ENCODE peak calls at places on chromosomes 12 and 14, in nine cellular contexts. One of them, this sample, is unnamed.

GRCh38 chr14:32991706-32992105 is 53.0 kb downstream of the NPAS3 start:
- DNase-seq in thyroid gland: no peak
- DNase-seq in GM12878: no peak
- DNase-seq in IMR-90: no peak
- DNase-seq in A549: no peak
- DNase-seq in body of pancreas: no peak
- DNase-seq in HCT116: no peak
- DNase-seq in tibial nerve: no peak
- DNase-seq in uterus: no peak
- DNase-seq in this sample: no peak

GRCh38 chr12:80553316-80553715 is 109.3 kb downstream of the PTPRQ start:
- DNase-seq in tibial nerve: no peak
- DNase-seq in IMR-90: peak
- DNase-seq in HCT116: peak
- DNase-seq in GM12878: no peak
- DNase-seq in A549: peak
- DNase-seq in uterus: no peak
- DNase-seq in body of pancreas: no peak
- DNase-seq in thyroid gland: no peak
- DNase-seq in this sample: no peak

GRCh38 chr12:108166505-108166904 is 37.4 kb downstream of the WSCD2 start:
- DNase-seq in thyroid gland: no peak
- DNase-seq in tibial nerve: no peak
- DNase-seq in uterus: no peak
- DNase-seq in IMR-90: no peak
- DNase-seq in HCT116: no peak
- DNase-seq in body of pancreas: no peak
- DNase-seq in GM12878: no peak
- DNase-seq in A549: no peak
- DNase-seq in this sample: no peak

GRCh38 chr12:56007892-56008471 is 10.9 kb downstream of the SUOX start:
- DNase-seq in GM12878: no peak
- DNase-seq in body of pancreas: no peak
- DNase-seq in A549: peak
- DNase-seq in thyroid gland: no peak
- DNase-seq in HCT116: no peak
- DNase-seq in tibial nerve: peak
- DNase-seq in uterus: peak
- DNase-seq in IMR-90: no peak
- DNase-seq in this sample: no peak

GRCh38 chr12:120739031-120739762 is 13.6 kb downstream of the ACADS start:
- DNase-seq in A549: no peak
- DNase-seq in body of pancreas: no peak
- DNase-seq in GM12878: no peak
- DNase-seq in thyroid gland: no peak
- DNase-seq in HCT116: no peak
- DNase-seq in tibial nerve: no peak
- DNase-seq in IMR-90: no peak
- DNase-seq in uterus: no peak
- DNase-seq in this sample: no peak

GRCh38 chr12:45464699-45465098 is 248.8 kb downstream of the ANO6 start:
- DNase-seq in GM12878: no peak
- DNase-seq in thyroid gland: peak
- DNase-seq in body of pancreas: no peak
- DNase-seq in uterus: no peak
- DNase-seq in A549: no peak
- DNase-seq in tibial nerve: no peak
- DNase-seq in IMR-90: no peak
- DNase-seq in HCT116: peak
- DNase-seq in this sample: no peak

GRCh38 chr12:4909734-4910501 is at the start of gene KCNA1:
- DNase-seq in IMR-90: no peak
- DNase-seq in uterus: peak
- DNase-seq in body of pancreas: no peak
- DNase-seq in GM12878: no peak
- DNase-seq in thyroid gland: peak
- DNase-seq in tibial nerve: no peak
- DNase-seq in HCT116: no peak
- DNase-seq in A549: no peak
- DNase-seq in this sample: no peak

GRCh38 chr12:79138872-79139271 is 274.3 kb downstream of the SYT1 start:
- DNase-seq in body of pancreas: no peak
- DNase-seq in IMR-90: no peak
- DNase-seq in uterus: no peak
- DNase-seq in HCT116: no peak
- DNase-seq in GM12878: no peak
- DNase-seq in A549: no peak
- DNase-seq in tibial nerve: no peak
- DNase-seq in thyroid gland: no peak
- DNase-seq in this sample: no peak

DNA sequence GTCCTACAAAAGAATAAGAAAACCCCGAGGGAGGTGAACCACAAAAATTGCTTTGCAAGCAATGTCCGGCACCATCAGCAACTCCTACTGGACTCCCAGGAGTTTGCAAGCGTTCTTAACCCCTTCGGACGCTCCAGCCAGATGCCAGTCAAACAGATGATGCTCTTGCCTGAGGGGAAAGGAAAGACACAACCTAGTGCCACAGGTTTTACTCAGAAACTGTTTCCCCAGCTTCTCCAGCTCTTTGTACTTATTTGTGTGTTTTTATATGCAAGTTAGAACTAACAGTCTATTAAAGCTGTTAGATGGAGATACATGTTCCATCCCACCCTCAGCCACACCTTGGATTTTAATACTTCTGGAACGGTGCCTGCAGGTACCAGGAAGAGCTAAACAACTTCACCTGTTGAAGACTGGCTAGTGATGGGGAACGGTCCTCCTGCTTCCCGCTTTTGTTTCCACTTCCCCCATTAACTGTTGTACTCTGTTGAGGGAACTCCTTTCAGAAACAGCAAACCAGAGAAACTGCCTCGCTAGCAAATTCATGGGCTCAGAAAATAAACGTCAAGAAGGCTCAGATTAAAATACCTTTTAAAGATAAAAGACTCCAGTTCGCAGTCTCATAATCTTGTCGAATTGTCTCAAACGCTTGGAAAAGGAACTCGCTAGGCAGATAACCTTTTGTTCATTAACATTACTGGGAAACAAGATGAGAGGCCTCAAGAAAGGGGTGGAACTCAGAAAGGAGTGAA is 1.1 kb upstream of the FERMT2 start:
- DNase-seq in IMR-90: peak
- DNase-seq in body of pancreas: peak
- DNase-seq in tibial nerve: peak
- DNase-seq in A549: peak
- DNase-seq in thyroid gland: peak
- DNase-seq in GM12878: no peak
- DNase-seq in uterus: no peak
- DNase-seq in HCT116: peak
- DNase-seq in this sample: peak
- TF ChIP-seq POLR2A in IMR-90: no peak
- TF ChIP-seq POLR2A in body of pancreas: no peak
- TF ChIP-seq POLR2A in tibial nerve: no peak
- TF ChIP-seq POLR2A in A549: no peak
- TF ChIP-seq POLR2A in thyroid gland: no peak
- TF ChIP-seq POLR2A in GM12878: no peak
- TF ChIP-seq POLR2A in uterus: no peak
- TF ChIP-seq POLR2A in HCT116: no peak
- TF ChIP-seq POLR2A in this sample: no peak

GRCh38 chr12:1591029-1591428 is 3.4 kb downstream of the FBXL14 start:
- DNase-seq in thyroid gland: no peak
- DNase-seq in GM12878: no peak
- DNase-seq in body of pancreas: no peak
- DNase-seq in HCT116: no peak
- DNase-seq in IMR-90: no peak
- DNase-seq in A549: peak
- DNase-seq in uterus: no peak
- DNase-seq in tibial nerve: no peak
- DNase-seq in this sample: no peak

GRCh38 chr12:1591543-1591942 is 2.8 kb downstream of the FBXL14 start:
- DNase-seq in IMR-90: peak
- DNase-seq in A549: no peak
- DNase-seq in tibial nerve: no peak
- DNase-seq in thyroid gland: no peak
- DNase-seq in GM12878: no peak
- DNase-seq in body of pancreas: no peak
- DNase-seq in HCT116: no peak
- DNase-seq in uterus: no peak
- DNase-seq in this sample: no peak

GRCh38 chr12:1593232-1594044 is 943 bp downstream of the FBXL14 start:
- DNase-seq in A549: no peak
- DNase-seq in HCT116: no peak
- DNase-seq in GM12878: no peak
- DNase-seq in thyroid gland: peak
- DNase-seq in tibial nerve: no peak
- DNase-seq in body of pancreas: peak
- DNase-seq in uterus: peak
- DNase-seq in IMR-90: no peak
- DNase-seq in this sample: no peak

GRCh38 chr12:1594045-1594294 is 411 bp downstream of the FBXL14 start:
- DNase-seq in IMR-90: no peak
- DNase-seq in body of pancreas: peak
- DNase-seq in HCT116: no peak
- DNase-seq in tibial nerve: no peak
- DNase-seq in thyroid gland: peak
- DNase-seq in uterus: no peak
- DNase-seq in GM12878: no peak
- DNase-seq in A549: peak
- DNase-seq in this sample: no peak

GRCh38 chr12:1592444-1593231 is 1.7 kb downstream of the FBXL14 start:
- DNase-seq in HCT116: no peak
- DNase-seq in uterus: no peak
- DNase-seq in thyroid gland: peak
- DNase-seq in A549: no peak
- DNase-seq in body of pancreas: no peak
- DNase-seq in IMR-90: peak
- DNase-seq in tibial nerve: no peak
- DNase-seq in GM12878: no peak
- DNase-seq in this sample: no peak
- TF ChIP-seq CTCF in HCT116: no peak
- TF ChIP-seq CTCF in uterus: no peak
- TF ChIP-seq CTCF in thyroid gland: no peak
- TF ChIP-seq CTCF in A549: no peak
- TF ChIP-seq CTCF in body of pancreas: no peak
- TF ChIP-seq CTCF in IMR-90: peak
- TF ChIP-seq CTCF in tibial nerve: no peak
- TF ChIP-seq CTCF in GM12878: no peak
- TF ChIP-seq CTCF in this sample: no peak

GRCh38 chr14:61718039-61718438 is 22.7 kb downstream of the HIF1A start:
- DNase-seq in IMR-90: no peak
- DNase-seq in body of pancreas: no peak
- DNase-seq in A549: no peak
- DNase-seq in HCT116: no peak
- DNase-seq in GM12878: no peak
- DNase-seq in thyroid gland: no peak
- DNase-seq in tibial nerve: no peak
- DNase-seq in uterus: no peak
- DNase-seq in this sample: no peak

GRCh38 chr14:61713724-61714437 is 18.6 kb downstream of the HIF1A start:
- DNase-seq in tibial nerve: no peak
- DNase-seq in body of pancreas: no peak
- DNase-seq in HCT116: no peak
- DNase-seq in thyroid gland: no peak
- DNase-seq in GM12878: no peak
- DNase-seq in IMR-90: no peak
- DNase-seq in A549: no peak
- DNase-seq in uterus: no peak
- DNase-seq in this sample: no peak

GRCh38 chr14:61720302-61720677 is 25.0 kb downstream of the HIF1A start:
- DNase-seq in GM12878: no peak
- DNase-seq in thyroid gland: no peak
- DNase-seq in IMR-90: no peak
- DNase-seq in HCT116: no peak
- DNase-seq in uterus: no peak
- DNase-seq in tibial nerve: no peak
- DNase-seq in A549: no peak
- DNase-seq in body of pancreas: no peak
- DNase-seq in this sample: no peak

GRCh38 chr14:61719344-61720301 is 24.3 kb downstream of the HIF1A start:
- DNase-seq in A549: no peak
- DNase-seq in thyroid gland: no peak
- DNase-seq in GM12878: no peak
- DNase-seq in uterus: no peak
- DNase-seq in tibial nerve: no peak
- DNase-seq in HCT116: no peak
- DNase-seq in IMR-90: no peak
- DNase-seq in body of pancreas: no peak
- DNase-seq in this sample: no peak

DNA sequence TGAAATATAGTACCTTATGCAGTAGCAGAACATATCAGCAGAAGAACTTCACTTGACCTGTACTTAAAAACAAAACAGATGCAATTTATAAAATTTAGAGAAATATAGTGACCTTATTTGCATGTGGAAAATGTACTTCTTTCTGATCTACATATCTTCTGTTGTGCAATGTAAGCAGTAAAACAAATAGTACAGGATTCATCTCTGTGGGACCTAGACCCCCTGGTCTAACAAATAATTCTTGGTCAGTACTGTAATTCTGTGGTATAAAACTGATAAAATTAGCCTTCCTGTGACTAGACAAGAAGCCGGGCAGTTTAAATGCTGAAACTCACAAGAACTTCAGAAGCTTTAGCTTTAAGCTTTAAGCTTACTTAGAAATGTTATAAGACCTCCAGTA is 21.6 kb downstream of the HIF1A start:
- DNase-seq in IMR-90: no peak
- DNase-seq in thyroid gland: no peak
- DNase-seq in tibial nerve: no peak
- DNase-seq in uterus: no peak
- DNase-seq in HCT116: no peak
- DNase-seq in body of pancreas: no peak
- DNase-seq in A549: no peak
- DNase-seq in GM12878: no peak
- DNase-seq in this sample: no peak
- H3K4me3 ChIP-seq in IMR-90: no peak
- H3K4me3 ChIP-seq in thyroid gland: no peak
- H3K4me3 ChIP-seq in tibial nerve: no peak
- H3K4me3 ChIP-seq in uterus: no peak
- H3K4me3 ChIP-seq in HCT116: no peak
- H3K4me3 ChIP-seq in body of pancreas: no peak
- H3K4me3 ChIP-seq in A549: no peak
- H3K4me3 ChIP-seq in GM12878: no peak
- H3K4me3 ChIP-seq in this sample: no peak

DNA sequence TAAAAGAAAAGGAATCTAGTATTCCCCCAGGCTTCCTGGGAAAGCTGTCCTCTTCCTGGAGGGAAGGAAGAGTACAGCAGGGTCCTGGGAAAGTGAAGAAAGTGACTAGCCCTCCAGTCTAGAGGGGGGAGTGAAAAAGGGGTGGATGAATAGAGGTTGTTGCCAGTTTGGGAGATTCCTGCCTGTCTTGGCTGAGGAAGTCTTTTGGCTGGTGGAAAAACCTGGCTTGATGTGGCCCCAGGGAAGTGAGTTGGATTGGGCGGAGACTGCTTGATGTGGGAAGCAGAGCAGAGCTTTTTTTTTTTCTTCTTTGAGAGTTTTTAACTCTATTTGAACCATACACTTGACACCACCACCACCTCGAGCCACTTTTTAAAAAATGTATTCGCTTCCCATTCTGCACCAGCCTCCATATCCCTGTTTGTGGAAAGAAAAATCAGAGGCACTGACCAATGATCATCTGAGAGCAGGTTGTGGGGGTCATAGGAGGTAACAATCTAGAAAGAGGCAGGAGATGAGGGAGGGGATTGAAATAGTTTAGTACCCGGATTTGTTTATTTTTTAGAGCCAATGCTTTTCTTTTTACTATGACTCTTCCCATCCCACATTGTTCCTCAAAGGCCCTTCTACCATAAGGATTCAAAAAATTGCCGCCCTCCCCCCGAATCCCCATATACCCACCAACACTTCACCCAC is 718 bp upstream of the DTX3 start:
- DNase-seq in IMR-90: peak
- DNase-seq in uterus: peak
- DNase-seq in body of pancreas: no peak
- DNase-seq in tibial nerve: peak
- DNase-seq in A549: no peak
- DNase-seq in GM12878: no peak
- DNase-seq in HCT116: no peak
- DNase-seq in thyroid gland: peak
- DNase-seq in this sample: no peak
- TF ChIP-seq POLR2A in IMR-90: no peak
- TF ChIP-seq POLR2A in uterus: no peak
- TF ChIP-seq POLR2A in body of pancreas: peak
- TF ChIP-seq POLR2A in tibial nerve: no peak
- TF ChIP-seq POLR2A in A549: no peak
- TF ChIP-seq POLR2A in GM12878: no peak
- TF ChIP-seq POLR2A in HCT116: no peak
- TF ChIP-seq POLR2A in thyroid gland: no peak
- TF ChIP-seq POLR2A in this sample: no peak